ENCODE peak calls at places on chromosomes 16 and 17, in seven cellular contexts. V is body of pancreas; M is C1 segment of cervical spinal cord; R is activated CD8-positive, alpha-beta T cell treated with anti-CD3 and anti-CD28 coated beads, Interleukin-2, amount 10 ng/mL, durations not matched to agents 7 days and 5 days; J is tibial artery; H is endothelial cell; Q is hypothalamus. L is an unnamed sample.

GRCh38 chr16:3599121-3599520 is 12.3 kb downstream of the SLX4 start:
- DNase-seq in V (no peak), M (no peak), R (no peak), J (no peak), H (no peak), Q (no peak), L (no peak)

GRCh38 chr17:30717290-30718098 is 107.0 kb downstream of the CRLF3 start:
- DNase-seq in V (no peak), M (no peak), R (no peak), J (no peak), H (no peak), Q (no peak), L (no peak)

GRCh38 chr17:19546289-19547065 is 12.8 kb downstream of the SLC47A1 start:
- DNase-seq in V (peak), M (no peak), R (no peak), J (peak), H (no peak), Q (peak), L (no peak)

GRCh38 chr17:76544123-76544915 is 4.5 kb downstream of the PRCD start:
- DNase-seq in V (no peak), M (peak), R (no peak), J (no peak), H (no peak), Q (peak), L (no peak)

GRCh38 chr16:79784007-79784406 is 183.5 kb upstream of the MAF start:
- DNase-seq in V (no peak), M (no peak), R (no peak), J (no peak), H (no peak), Q (no peak), L (no peak)

GRCh38 chr17:48624544-48625501 is 1.3 kb downstream of the HOXB9 start:
- DNase-seq in V (no peak), M (no peak), R (no peak), J (no peak), H (no peak), Q (no peak), L (peak)

GRCh38 chr16:49695782-49696413 is 160.0 kb downstream of the ZNF423 start:
- DNase-seq in V (no peak), M (no peak), R (no peak), J (no peak), H (no peak), Q (no peak), L (no peak)

GRCh38 chr17:35780876-35781409 is 14.5 kb downstream of the MMP28 start:
- DNase-seq in V (no peak), M (no peak), R (no peak), J (no peak), H (no peak), Q (no peak), L (no peak)

GRCh38 chr17:35795007-35795870 is at the start of gene MMP28:
- DNase-seq in V (peak), M (no peak), R (peak), J (no peak), H (no peak), Q (no peak), L (no peak)

GRCh38 chr17:27572665-27573064 is 58.3 kb upstream of the LGALS9 start:
- DNase-seq in V (no peak), M (no peak), R (peak), J (no peak), H (no peak), Q (no peak), L (peak)

GRCh38 chr17:29250666-29251065 is 4.0 kb downstream of the CRYBA1 start:
- DNase-seq in V (no peak), M (no peak), R (no peak), J (no peak), H (no peak), Q (no peak), L (peak)

GRCh38 chr17:58303981-58304734 is 23.4 kb upstream of the MPO start:
- DNase-seq in V (peak), M (no peak), R (peak), J (peak), H (peak), Q (no peak), L (peak)

GRCh38 chr17:40069751-40070643 is 7.2 kb downstream of the THRA start:
- DNase-seq in V (peak), M (no peak), R (peak), J (no peak), H (no peak), Q (no peak), L (no peak)

GRCh38 chr17:78665952-78666920 is 89.0 kb upstream of the DNAH17 start:
- DNase-seq in V (no peak), M (peak), R (peak), J (peak), H (peak), Q (no peak), L (peak)

GRCh38 chr17:2542456-2542855 is 30.8 kb upstream of the METTL16 start:
- DNase-seq in V (no peak), M (no peak), R (no peak), J (no peak), H (no peak), Q (no peak), L (no peak)

GRCh38 chr17:81397314-81398169 is 2.3 kb downstream of the BAHCC1 start:
- DNase-seq in V (peak), M (peak), R (no peak), J (no peak), H (peak), Q (no peak), L (peak)

GRCh38 chr17:7132511-7133094 is 18.0 kb upstream of the ASGR2 start:
- DNase-seq in V (no peak), M (no peak), R (peak), J (no peak), H (peak), Q (no peak), L (no peak)